ENCODE peak calls at places on chromosomes 1 and 21, in four cellular contexts. L is HCT116, R is HepG2, J is SK-N-SH. M is an unnamed sample.

GRCh38 chr21:38839370-38839681 is 33.6 kb downstream of the ETS2 start:
- DNase-seq in R (no peak), J (no peak), L (no peak), M (no peak)

GRCh38 chr21:38177919-38178652 is 78.7 kb upstream of the KCNJ15 start:
- DNase-seq in J (no peak), R (no peak), L (no peak), M (no peak)

GRCh38 chr1:173870252-173871075 is 2.3 kb downstream of the ZBTB37 start:
- DNase-seq in L (no peak), J (peak), R (no peak), M (peak)

GRCh38 chr1:25123551-25123950 is 108.8 kb downstream of the SYF2 start:
- DNase-seq in J (no peak), R (no peak), L (no peak), M (no peak)

GRCh38 chr1:248786106-248786665 is 30.6 kb upstream of the LYPD8 start:
- DNase-seq in L (no peak), J (no peak), R (no peak), M (no peak)

GRCh38 chr1:75632350-75632949 is 21.5 kb upstream of the SLC44A5 start:
- DNase-seq in R (peak), J (peak), L (peak), M (peak)

GRCh38 chr1:79161077-79161476 is 154.5 kb upstream of the ADGRL4 start:
- DNase-seq in L (no peak), R (no peak), J (no peak), M (no peak)

GRCh38 chr1:234782821-234783220 is 172.8 kb upstream of the IRF2BP2 start:
- DNase-seq in J (no peak), L (no peak), R (no peak), M (no peak)

GRCh38 chr1:54355931-54356679 is 50.1 kb downstream of the SSBP3 start:
- DNase-seq in J (peak), L (no peak), R (peak), M (peak)

GRCh38 chr1:2972879-2973575 is 48.2 kb upstream of the ACTRT2 start:
- DNase-seq in J (no peak), R (no peak), L (no peak), M (no peak)

GRCh38 chr1:186617860-186618780 is 62.1 kb downstream of the PTGS2 start:
- DNase-seq in L (no peak), R (no peak), J (no peak), M (no peak)

GRCh38 chr1:197180252-197180878 is 33.9 kb upstream of the ASPM start:
- DNase-seq in L (no peak), R (peak), J (peak), M (peak)

GRCh38 chr1:69376408-69376807 is 191.3 kb upstream of the LRRC7 start:
- DNase-seq in J (no peak), R (no peak), L (no peak), M (no peak)

GRCh38 chr1:221699582-221700519 is 42.0 kb downstream of the DUSP10 start:
- DNase-seq in L (no peak), J (no peak), R (no peak), M (no peak)

GRCh38 chr1:5998051-5998905 is 6.1 kb upstream of the NPHP4 start:
- DNase-seq in J (no peak), R (no peak), L (no peak), M (no peak)

GRCh38 chr1:204493145-204493881 is 1.3 kb downstream of the PIK3C2B start:
- DNase-seq in J (peak), R (peak), L (no peak), M (no peak)

GRCh38 chr1:26218906-26219494 is 15.0 kb upstream of the CEP85 start:
- DNase-seq in L (no peak), J (no peak), R (no peak), M (no peak)

GRCh38 chr1:23699280-23700179 is 7.9 kb downstream of the RPL11 start:
- DNase-seq in J (no peak), L (no peak), R (no peak), M (no peak)

GRCh38 chr1:117656202-117656641 is 50.4 kb downstream of the TENT5C start:
- DNase-seq in J (no peak), R (no peak), L (no peak), M (no peak)

GRCh38 chr1:112514901-112515300 is 6.1 kb downstream of the WNT2B start:
- DNase-seq in R (no peak), L (no peak), J (no peak), M (no peak)

GRCh38 chr1:112511897-112512296 is 3.1 kb downstream of the WNT2B start:
- DNase-seq in J (peak), L (no peak), R (no peak), M (no peak)

GRCh38 chr1:112516141-112516540 is 7.4 kb downstream of the WNT2B start:
- DNase-seq in J (no peak), L (no peak), R (no peak), M (no peak)

GRCh38 chr1:112515311-112516009 is 6.7 kb downstream of the WNT2B start:
- DNase-seq in R (peak), L (no peak), J (no peak), M (no peak)

GRCh38 chr1:112513112-112513870 is 4.5 kb downstream of the WNT2B start:
- DNase-seq in J (no peak), L (no peak), R (no peak), M (no peak)
- TF ChIP-seq ELF1 in J (no peak), L (no peak), R (no peak), M (no peak)

DNA sequence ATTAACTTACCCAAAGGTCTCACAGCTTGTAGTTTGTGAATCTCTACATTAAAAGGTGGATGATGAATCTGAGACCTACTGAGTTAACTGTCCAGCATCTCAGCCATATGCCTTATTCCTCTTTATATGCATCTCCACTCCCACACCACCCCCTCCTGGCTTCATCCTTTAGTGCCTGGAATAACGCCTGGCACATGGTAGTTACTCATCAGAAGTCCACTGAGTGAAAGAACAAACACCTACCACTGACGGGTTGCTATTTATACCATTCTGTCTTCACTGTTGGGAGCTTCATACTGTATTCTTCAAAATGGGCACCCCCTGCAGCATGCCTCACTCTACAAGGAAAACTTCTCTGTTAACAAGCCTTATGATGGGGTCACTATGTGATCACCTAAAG is at the start of gene LRRC53:
- DNase-seq in L (no peak), R (no peak), J (no peak), M (no peak)
- TF ChIP-seq ELF1 in L (no peak), R (no peak), J (no peak), M (no peak)

DNA sequence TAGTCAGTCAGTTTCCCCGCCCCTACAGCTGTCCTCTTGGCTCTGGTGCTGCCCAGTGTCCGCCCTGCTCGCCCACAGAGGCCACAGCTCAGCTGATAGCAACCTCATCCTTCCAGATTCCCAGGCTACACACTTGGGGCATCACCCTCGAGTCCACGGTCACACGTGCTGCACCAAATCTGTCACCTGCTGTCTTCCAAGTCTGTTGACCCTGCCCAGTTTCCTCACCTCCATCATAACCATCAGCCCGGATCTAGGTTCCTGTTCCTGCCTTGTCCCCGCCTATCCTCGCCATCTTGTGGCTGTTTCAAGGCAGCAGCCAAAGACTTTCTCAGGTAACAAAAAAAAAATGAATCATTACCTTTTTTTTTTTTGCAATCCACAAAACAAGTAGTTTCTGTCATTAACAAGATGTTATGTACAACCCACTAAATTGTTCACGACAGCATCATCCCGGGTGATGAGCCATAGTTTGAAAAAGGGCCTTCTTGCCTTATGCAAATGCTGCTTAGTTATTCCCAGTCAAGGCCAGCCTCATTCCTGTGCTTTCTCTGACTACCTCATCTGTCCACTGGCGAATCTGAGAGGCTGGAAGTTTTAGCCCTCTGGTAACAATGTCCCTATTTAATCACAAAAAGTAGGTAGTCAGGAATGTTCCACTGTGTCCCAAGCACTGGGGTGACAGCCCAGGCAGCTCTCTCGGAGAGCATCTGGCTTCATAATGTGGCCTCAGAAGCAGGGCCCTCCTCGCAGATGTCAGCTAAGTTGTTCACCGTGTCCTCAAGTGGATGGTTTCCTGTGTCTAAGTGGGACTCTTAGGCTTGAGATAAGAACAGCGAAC is 4.9 kb upstream of the MIIP start:
- DNase-seq in J (no peak), R (no peak), L (no peak), M (peak)
- TF ChIP-seq ELF1 in J (no peak), R (no peak), L (no peak), M (no peak)

GRCh38 chr1:160863422-160864131 is 890 bp upstream of the CD244 start:
- DNase-seq in J (no peak), L (no peak), R (no peak), M (no peak)

GRCh38 chr1:160862151-160863061 is at the start of gene CD244:
- DNase-seq in L (no peak), J (no peak), R (no peak), M (no peak)

GRCh38 chr1:160859166-160859565 is 3.5 kb downstream of the CD244 start:
- DNase-seq in R (no peak), L (no peak), J (no peak), M (no peak)

GRCh38 chr1:160858127-160858909 is 4.4 kb downstream of the CD244 start:
- DNase-seq in J (no peak), L (no peak), R (no peak), M (no peak)

GRCh38 chr1:160860840-160861505 is 1.7 kb downstream of the CD244 start:
- DNase-seq in J (no peak), R (no peak), L (no peak), M (no peak)
- TF ChIP-seq ELF1 in J (no peak), R (no peak), L (no peak), M (no peak)

DNA sequence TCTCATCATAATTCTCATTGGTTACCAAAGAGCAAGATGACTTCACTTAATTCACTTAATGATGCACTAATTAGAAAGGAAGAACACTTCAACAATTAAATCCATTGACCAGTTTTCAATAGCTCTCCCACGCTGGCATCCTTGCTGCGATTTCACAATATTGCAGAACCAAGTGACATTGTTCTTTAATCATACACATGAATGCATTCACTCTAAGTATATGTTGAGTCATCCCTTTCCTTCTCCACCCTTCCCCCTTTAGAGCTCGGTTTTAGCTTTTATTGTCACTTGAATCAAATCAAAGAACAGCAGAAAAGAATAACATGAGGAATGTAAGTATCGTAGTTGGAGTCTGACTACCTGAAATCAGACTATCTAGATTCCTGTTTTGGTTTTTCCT is 233.6 kb upstream of the FMN2 start:
- DNase-seq in L (no peak), J (no peak), R (no peak), M (no peak)
- TF ChIP-seq ELF1 in L (no peak), J (no peak), R (no peak), M (no peak)

GRCh38 chr1:27806758-27807157 is 23.8 kb upstream of the PPP1R8 start:
- DNase-seq in J (no peak), L (no peak), R (no peak), M (no peak)

GRCh38 chr1:27807385-27807784 is 23.2 kb upstream of the PPP1R8 start:
- DNase-seq in J (no peak), R (no peak), L (no peak), M (no peak)

DNA sequence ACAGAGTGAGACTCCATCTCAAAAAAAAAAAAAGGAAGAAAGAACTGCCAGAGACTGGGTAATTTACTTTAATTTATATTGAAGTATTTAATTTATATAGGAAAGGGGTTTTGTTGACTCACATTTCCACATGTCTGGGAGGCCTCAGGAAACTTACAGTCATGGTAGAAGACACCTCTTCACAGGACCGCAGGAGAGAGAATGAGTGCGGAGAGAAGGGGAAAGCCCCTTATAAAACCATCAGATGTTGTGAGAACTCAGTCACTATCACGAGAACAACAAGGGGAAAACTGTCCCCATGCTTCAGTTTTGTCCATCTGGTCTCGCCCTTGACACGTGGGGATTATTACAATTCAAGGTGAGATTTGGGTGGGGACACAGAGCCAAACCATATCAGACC is 25.8 kb upstream of the PPP1R8 start:
- DNase-seq in J (no peak), R (no peak), L (no peak), M (no peak)
- TF ChIP-seq ELF1 in J (no peak), R (no peak), L (no peak), M (no peak)

M was measured in K562.